ENCODE peak calls at places on chromosomes 13 and 19, in five cellular contexts. D is mesothelial cell of epicardium, E is endothelial cell, N is upper lobe of right lung, S is lower lobe of right lung. C is an unnamed sample.

GRCh38 chr13:96822900-96823299 is 171.4 kb downstream of the OXGR1 start:
- DNase-seq in E (peak), S (no peak), N (no peak), D (no peak), C (peak)

GRCh38 chr13:43544011-43544410 is 242.8 kb downstream of the ENOX1 start:
- DNase-seq in D (no peak), N (no peak), E (no peak), S (no peak), C (no peak)

GRCh38 chr19:5434970-5435641 is 20.1 kb upstream of the ZNRF4 start:
- DNase-seq in E (no peak), D (no peak), N (no peak), S (no peak), C (no peak)

GRCh38 chr13:25771208-25771607 is 280.6 kb downstream of the SHISA2 start:
- DNase-seq in S (no peak), D (no peak), N (no peak), E (no peak), C (no peak)

GRCh38 chr13:50715402-50716146 is 127.9 kb downstream of the DLEU7 start:
- DNase-seq in E (no peak), S (peak), D (no peak), N (peak), C (no peak)

GRCh38 chr13:98606296-98606695 is 29.4 kb upstream of the STK24 start:
- DNase-seq in D (no peak), S (no peak), N (no peak), E (no peak), C (no peak)

GRCh38 chr19:49780861-49781260 is 14.1 kb downstream of the AP2A1 start:
- DNase-seq in E (no peak), D (no peak), S (no peak), N (no peak), C (no peak)

GRCh38 chr13:80502359-80502758 is 161.4 kb upstream of the SPRY2 start:
- DNase-seq in N (no peak), S (no peak), D (no peak), E (no peak), C (no peak)

GRCh38 chr19:47122359-47123335 is 8.0 kb upstream of the SAE1 start:
- DNase-seq in S (no peak), N (no peak), E (no peak), D (no peak), C (no peak)

GRCh38 chr13:39538826-39539555 is 64.0 kb downstream of the LHFPL6 start:
- DNase-seq in E (no peak), N (no peak), D (no peak), S (no peak), C (no peak)

GRCh38 chr13:30340367-30341184 is 33.2 kb upstream of the KATNAL1 start:
- DNase-seq in D (no peak), E (no peak), S (no peak), N (no peak), C (no peak)

GRCh38 chr13:99281811-99282263 is 23.7 kb upstream of the GPR18 start:
- DNase-seq in S (peak), D (no peak), N (peak), E (no peak), C (peak)

GRCh38 chr13:46134961-46135522 is 30.2 kb upstream of the CPB2 start:
- DNase-seq in D (no peak), S (no peak), E (no peak), N (no peak), C (no peak)

GRCh38 chr19:4061683-4062575 is 4.8 kb downstream of the ZBTB7A start:
- DNase-seq in E (no peak), N (peak), D (no peak), S (peak), C (no peak)

DNA sequence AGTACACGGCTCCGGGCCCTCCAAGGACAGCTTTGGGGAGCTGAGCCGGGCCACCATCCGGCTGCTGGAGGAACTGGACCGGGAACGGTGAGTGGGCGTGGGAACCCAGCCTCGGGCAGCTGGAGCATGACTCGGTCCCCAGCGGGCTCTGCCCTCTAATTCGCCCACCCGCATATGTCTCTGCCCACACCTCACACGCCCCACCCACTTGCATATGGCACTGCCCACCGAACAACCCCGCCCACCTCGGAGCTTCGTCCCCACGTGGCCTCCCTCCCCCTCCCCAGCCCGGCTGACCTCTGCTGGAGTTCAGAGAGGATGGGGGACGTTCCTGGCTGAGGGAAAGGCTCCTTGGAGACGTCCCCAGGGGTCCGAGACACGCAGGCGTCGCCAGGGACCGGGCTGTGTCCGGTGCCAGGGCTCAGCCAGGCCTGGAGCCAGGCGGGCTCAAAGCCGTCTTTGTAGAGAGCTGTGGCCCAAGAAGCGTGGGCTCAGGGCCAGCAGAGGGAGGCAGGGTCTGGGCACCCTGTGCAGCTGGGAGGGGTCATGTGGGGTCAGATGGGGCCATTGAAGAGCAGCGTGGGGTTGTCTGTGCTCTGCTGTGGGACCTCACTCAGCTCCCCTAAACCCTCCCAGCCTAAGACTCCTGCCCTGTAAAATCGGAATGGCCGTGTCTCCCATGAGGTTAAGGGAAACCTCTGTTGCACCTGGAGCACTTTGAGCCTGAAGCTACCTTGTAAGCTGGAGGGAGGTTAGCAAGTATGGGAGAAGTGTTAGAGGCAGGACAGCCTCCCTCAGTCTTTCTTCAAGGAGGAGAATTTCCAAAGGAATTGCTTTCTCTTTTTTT is 3.8 kb downstream of the APC2 start:
- DNase-seq in E (no peak), N (no peak), D (no peak), S (no peak), C (no peak)
- TF ChIP-seq CTCF in E (no peak), N (no peak), D (no peak), S (no peak), C (no peak)

GRCh38 chr13:73288596-73288995 is 229.8 kb downstream of the KLF5 start:
- DNase-seq in D (no peak), N (no peak), S (no peak), E (no peak), C (no peak)

GRCh38 chr13:73284475-73284874 is 225.7 kb downstream of the KLF5 start:
- DNase-seq in E (no peak), S (no peak), D (no peak), N (no peak), C (no peak)

GRCh38 chr13:73287871-73288270 is 229.1 kb downstream of the KLF5 start:
- DNase-seq in E (no peak), N (no peak), D (no peak), S (no peak), C (no peak)

GRCh38 chr13:73290844-73291243 is 232.0 kb downstream of the KLF5 start:
- DNase-seq in S (no peak), N (no peak), E (no peak), D (no peak), C (no peak)

GRCh38 chr13:73286177-73286576 is 227.4 kb downstream of the KLF5 start:
- DNase-seq in S (no peak), E (no peak), N (no peak), D (no peak), C (no peak)
- TF ChIP-seq CTCF in S (no peak), E (no peak), N (no peak), D (no peak), C (no peak)

DNA sequence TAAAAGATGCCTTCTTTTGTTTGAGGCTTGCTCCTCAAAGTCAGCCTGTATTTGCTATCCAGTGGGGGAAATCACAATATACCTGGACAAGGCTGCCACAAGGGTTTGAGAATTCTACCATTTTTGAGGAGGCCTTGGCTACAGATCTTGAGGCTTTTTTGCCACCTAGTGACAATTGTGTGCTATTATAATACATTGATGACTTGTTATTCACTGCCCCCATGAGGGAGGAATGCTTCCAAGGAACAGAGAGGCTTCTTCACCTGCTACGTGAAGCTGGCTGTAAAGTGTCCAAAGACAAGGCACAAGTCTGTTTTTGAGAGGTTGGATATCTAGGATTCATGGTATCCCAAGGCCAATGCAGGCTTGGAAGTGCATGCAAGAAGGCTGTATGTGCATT is 72.5 kb downstream of the ZNF708 start:
- DNase-seq in D (no peak), S (no peak), E (no peak), N (no peak), C (no peak)
- TF ChIP-seq CTCF in D (no peak), S (peak), E (no peak), N (peak), C (no peak)

GRCh38 chr13:52104624-52105023 is 24.2 kb downstream of the NEK5 start:
- DNase-seq in N (no peak), S (no peak), D (no peak), E (no peak), C (no peak)

GRCh38 chr13:52105841-52106240 is 23.0 kb downstream of the NEK5 start:
- DNase-seq in E (no peak), N (no peak), S (no peak), D (no peak), C (no peak)

GRCh38 chr13:52109096-52109495 is 19.8 kb downstream of the NEK5 start:
- DNase-seq in E (no peak), N (no peak), S (no peak), D (no peak), C (no peak)

DNA sequence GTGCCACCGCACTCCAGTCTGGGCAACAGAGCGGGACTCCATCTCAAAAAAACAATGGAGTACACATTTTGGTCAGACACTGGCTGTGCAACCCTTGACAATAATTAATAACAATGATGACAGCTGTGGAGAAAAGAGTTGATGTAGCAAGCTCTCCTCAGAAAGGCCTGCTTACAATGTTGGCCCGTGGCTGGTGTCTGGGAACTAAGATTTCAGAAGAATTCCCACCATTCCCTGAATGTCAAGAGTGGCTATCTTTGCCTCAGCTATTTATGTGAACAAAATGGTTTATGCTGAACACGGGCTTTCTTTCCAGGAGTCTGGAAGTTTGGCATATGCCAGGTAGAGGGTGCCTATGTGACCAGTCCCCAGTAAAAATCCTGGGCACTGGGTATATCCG is 25.5 kb downstream of the NEK5 start:
- DNase-seq in S (no peak), N (no peak), D (no peak), E (no peak), C (no peak)
- TF ChIP-seq CTCF in S (no peak), N (no peak), D (no peak), E (no peak), C (no peak)

DNA sequence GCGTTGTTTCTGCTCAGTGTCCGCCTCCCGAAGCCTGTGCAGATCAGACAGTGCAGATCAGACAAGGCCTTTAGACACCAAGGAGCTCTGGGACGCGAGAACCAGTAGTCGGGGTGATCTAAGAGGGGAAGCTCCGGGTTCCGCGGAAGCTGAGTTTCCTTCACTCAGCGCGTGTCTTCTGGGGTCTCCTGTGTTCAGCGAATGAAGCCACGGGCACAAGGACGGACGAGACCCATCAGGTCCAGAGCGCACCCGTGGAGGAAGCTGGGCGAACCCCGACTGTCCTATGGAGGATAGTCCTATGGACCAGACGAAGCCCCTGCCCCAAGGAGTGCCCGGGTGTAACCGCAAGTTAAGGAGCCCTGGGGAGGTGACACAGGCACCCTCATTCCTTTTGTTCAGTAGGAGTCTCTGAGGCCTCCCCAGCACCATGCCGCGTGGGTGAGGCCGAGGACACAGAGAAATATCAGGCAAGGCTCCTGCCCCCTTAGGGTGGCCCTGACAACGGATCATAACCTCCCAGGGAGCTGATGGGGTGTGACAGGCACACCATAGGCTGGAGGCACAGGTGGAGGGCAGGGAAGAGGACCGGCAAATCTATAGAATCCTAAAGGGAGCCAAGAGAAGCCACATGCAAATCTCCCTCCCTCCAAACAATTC is 614 bp upstream of the TMEM238 start:
- DNase-seq in N (no peak), S (peak), E (no peak), D (no peak), C (no peak)
- TF ChIP-seq CTCF in N (no peak), S (no peak), E (no peak), D (no peak), C (no peak)

GRCh38 chr13:113457510-113457909 is 4.2 kb upstream of the ADPRHL1 start:
- DNase-seq in E (no peak), D (no peak), N (peak), S (no peak), C (no peak)
- TF ChIP-seq CTCF in E (no peak), D (no peak), N (no peak), S (no peak), C (no peak)

GRCh38 chr19:40571005-40571318 is 5.7 kb upstream of the SHKBP1 start:
- DNase-seq in D (no peak), S (no peak), N (no peak), E (no peak), C (no peak)
- TF ChIP-seq CTCF in D (no peak), S (no peak), N (no peak), E (peak), C (no peak)

GRCh38 chr13:27979001-27979643 is 9.4 kb downstream of the URAD start:
- DNase-seq in E (no peak), D (no peak), S (no peak), N (peak), C (no peak)

GRCh38 chr13:27981006-27981708 is 7.3 kb downstream of the URAD start:
- DNase-seq in N (no peak), D (no peak), E (no peak), S (no peak), C (no peak)

GRCh38 chr13:27980280-27980998 is 8.1 kb downstream of the URAD start:
- DNase-seq in D (no peak), N (peak), E (no peak), S (no peak), C (no peak)

GRCh38 chr13:27979765-27980279 is 8.7 kb downstream of the URAD start:
- DNase-seq in S (no peak), D (no peak), E (no peak), N (peak), C (no peak)

DNA sequence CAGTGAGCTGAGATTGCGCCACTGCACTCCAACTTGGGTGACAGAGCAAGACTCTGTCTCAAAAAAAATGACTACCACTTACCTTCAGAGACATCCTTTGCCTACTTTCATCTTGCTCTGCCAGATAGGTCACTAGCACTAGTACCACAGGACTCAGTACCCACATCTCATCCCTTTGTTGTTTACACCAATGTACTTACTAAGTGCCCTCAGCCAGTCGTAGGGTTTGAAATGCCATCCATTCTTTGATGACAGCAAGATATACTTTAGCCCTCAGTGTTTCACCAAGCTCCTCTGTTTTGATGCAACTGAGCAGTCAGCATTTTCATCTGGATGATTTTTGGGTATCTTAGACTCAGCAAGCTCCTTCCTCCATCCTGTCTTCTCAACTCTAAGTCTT is 6.1 kb downstream of the URAD start:
- DNase-seq in E (no peak), S (no peak), D (no peak), N (no peak), C (no peak)
- TF ChIP-seq CTCF in E (no peak), S (no peak), D (no peak), N (no peak), C (no peak)

GRCh38 chr19:42113641-42114348 is 18.5 kb downstream of the POU2F2 start:
- DNase-seq in S (no peak), E (peak), N (no peak), D (no peak), C (peak)
- TF ChIP-seq CTCF in S (no peak), E (no peak), N (no peak), D (no peak), C (no peak)

DNA sequence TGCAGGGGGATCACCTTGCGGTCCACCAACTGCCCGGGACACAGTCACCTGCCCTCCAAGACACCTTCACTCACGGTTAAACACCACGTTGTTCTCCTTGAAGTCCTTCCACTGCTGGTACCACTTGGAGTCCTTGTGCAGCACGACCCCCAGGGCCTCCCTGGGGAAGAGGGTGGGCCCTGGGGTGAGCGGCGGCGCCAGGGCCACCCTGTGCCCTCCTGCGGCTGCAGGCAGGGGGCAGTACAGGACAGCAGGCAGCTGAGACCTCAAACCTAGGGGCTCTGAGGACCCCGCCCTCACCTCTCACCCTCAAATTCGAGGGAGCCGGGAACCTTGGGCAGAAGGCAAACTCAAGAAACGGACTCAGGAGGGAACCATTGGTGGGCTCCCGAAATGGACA is 7.5 kb upstream of the CTXN1 start:
- DNase-seq in D (no peak), E (no peak), N (no peak), S (no peak), C (no peak)
- TF ChIP-seq CTCF in D (peak), E (peak), N (peak), S (peak), C (peak)

C was measured in GM10248.